ENCODE peak calls at places on chromosomes 2 and 18, in four cellular contexts. A, L, H and F are unnamed samples.

GRCh38 chr2:63163231-63163845 is 112.7 kb downstream of the OTX1 start:
- DNase-seq in H (no peak), L (peak), A (no peak), F (no peak)

GRCh38 chr2:241885701-241886643 is 16.4 kb downstream of the RTP5 start:
- DNase-seq in A (no peak), L (no peak), H (no peak), F (no peak)

GRCh38 chr2:218186355-218186766 is 19.6 kb upstream of the CXCR1 start:
- DNase-seq in H (peak), A (peak), L (peak), F (peak)

GRCh38 chr2:165376571-165376975 is 92.9 kb upstream of the CSRNP3 start:
- DNase-seq in L (no peak), H (no peak), A (no peak), F (no peak)

GRCh38 chr2:136057023-136057801 is 60.7 kb downstream of the CXCR4 start:
- DNase-seq in A (no peak), H (no peak), L (no peak), F (no peak)

GRCh38 chr2:642431-642815 is 34.8 kb downstream of the TMEM18 start:
- DNase-seq in L (no peak), A (no peak), H (no peak), F (no peak)

GRCh38 chr2:227310756-227311110 is 14.3 kb upstream of the MFF start:
- DNase-seq in L (no peak), H (no peak), A (no peak), F (no peak)

GRCh38 chr2:120508581-120509041 is 162.7 kb downstream of the INHBB start:
- DNase-seq in H (no peak), L (no peak), A (no peak), F (no peak)

GRCh38 chr2:129748653-129749052 is 230.8 kb upstream of the RAB6C start:
- DNase-seq in H (peak), A (peak), L (no peak), F (peak)

GRCh38 chr2:18836436-18836835 is 247.1 kb upstream of the NT5C1B start:
- DNase-seq in A (no peak), L (no peak), H (no peak), F (no peak)

GRCh38 chr18:48363167-48363566 is 46.0 kb downstream of the ZBTB7C start:
- DNase-seq in A (no peak), L (no peak), H (no peak), F (no peak)

GRCh38 chr2:19796036-19796703 is 105.6 kb downstream of the TTC32 start:
- DNase-seq in H (no peak), A (no peak), L (no peak), F (no peak)

GRCh38 chr2:172976816-172977215 is 98.8 kb upstream of the MAP3K20 start:
- DNase-seq in L (no peak), H (no peak), A (no peak), F (no peak)

GRCh38 chr2:71936076-71937030 is 211.3 kb downstream of the CYP26B1 start:
- DNase-seq in H (no peak), L (no peak), A (no peak), F (no peak)

GRCh38 chr2:119846021-119846420 is 86.3 kb downstream of the PTPN4 start:
- DNase-seq in A (no peak), H (no peak), L (no peak), F (no peak)

GRCh38 chr2:36536776-36537175 is 61.2 kb downstream of the FEZ2 start:
- DNase-seq in L (no peak), A (peak), H (no peak), F (no peak)

GRCh38 chr2:42127425-42128424 is 41.4 kb upstream of the EML4 start:
- DNase-seq in A (peak), L (no peak), H (no peak), F (no peak)

GRCh38 chr2:203685789-203686433 is 20.5 kb upstream of the CD28 start:
- DNase-seq in H (no peak), A (no peak), L (no peak), F (no peak)

GRCh38 chr2:66579494-66579893 is 144.6 kb downstream of the MEIS1 start:
- DNase-seq in H (no peak), A (no peak), L (no peak), F (no peak)

GRCh38 chr2:239160226-239161143 is 240.3 kb downstream of the HDAC4 start:
- DNase-seq in L (no peak), H (no peak), A (no peak), F (no peak)

GRCh38 chr2:231931481-231931915 is 5.3 kb upstream of the NPPC start:
- DNase-seq in A (no peak), H (no peak), L (no peak), F (no peak)

GRCh38 chr2:110990440-110990839 is 130.3 kb upstream of the BCL2L11 start:
- DNase-seq in H (no peak), A (no peak), L (no peak), F (no peak)

GRCh38 chr2:221517362-221518121 is 54.6 kb downstream of the EPHA4 start:
- DNase-seq in L (no peak), H (no peak), A (peak), F (no peak)

GRCh38 chr18:23141022-23141999 is 6.0 kb downstream of the CABLES1 start:
- DNase-seq in L (no peak), H (peak), A (no peak), F (no peak)

GRCh38 chr2:72605836-72606442 is 219.9 kb downstream of the EXOC6B start:
- DNase-seq in A (peak), H (no peak), L (no peak), F (no peak)

GRCh38 chr2:222795671-222796357 is 65.0 kb upstream of the ACSL3 start:
- DNase-seq in H (no peak), L (no peak), A (no peak), F (no peak)

GRCh38 chr2:65350714-65351113 is 81.7 kb downstream of the SPRED2 start:
- DNase-seq in L (no peak), H (peak), A (peak), F (no peak)

GRCh38 chr2:107775791-107776190 is 50.9 kb upstream of the RGPD4 start:
- DNase-seq in L (no peak), A (no peak), H (no peak), F (no peak)

GRCh38 chr2:47033102-47033880 is 117.7 kb upstream of the MCFD2 start:
- DNase-seq in H (no peak), A (no peak), L (no peak), F (no peak)

GRCh38 chr2:128439231-128440086 is 120.8 kb upstream of the HS6ST1 start:
- DNase-seq in H (no peak), L (no peak), A (no peak), F (no peak)

GRCh38 chr2:240235149-240235803 is 94.8 kb upstream of the OTOS start:
- DNase-seq in A (no peak), H (no peak), L (no peak), F (no peak)

GRCh38 chr2:178397002-178397605 is 53.9 kb downstream of the PRKRA start:
- DNase-seq in A (peak), L (no peak), H (peak), F (no peak)

GRCh38 chr2:238141541-238142318 is 3.3 kb downstream of the KLHL30 start:
- DNase-seq in A (peak), L (no peak), H (no peak), F (no peak)

GRCh38 chr2:130854301-130854700 is 17.6 kb downstream of the ARHGEF4 start:
- DNase-seq in L (no peak), H (no peak), A (no peak), F (no peak)

GRCh38 chr18:77876319-77876865 is 626.7 kb downstream of the GALR1 start:
- DNase-seq in L (no peak), H (no peak), A (peak), F (no peak)